ENCODE peak calls at places on chromosomes 11 and 22, in ten cellular contexts. F, Z, J, V, T, I, H, R, E and L are unnamed samples.

GRCh38 chr11:727859-728748 is 19.2 kb upstream of the TALDO1 start:
- DNase-seq in F (peak; percentile 76), Z (peak; percentile 73), J (peak; percentile 98), V (peak; percentile 75), T (peak; percentile 93), I (peak; percentile 81), H (peak; percentile 88), R (peak; percentile 46), E (no peak), L (peak; percentile 73)

GRCh38 chr11:44530413-44531115 is 34.9 kb upstream of the CD82 start:
- DNase-seq in F (no peak), Z (no peak), J (no peak), V (no peak), T (no peak), I (no peak), H (no peak), R (no peak), E (no peak), L (no peak)

GRCh38 chr11:86873573-86874083 is 73.3 kb downstream of the PRSS23 start:
- DNase-seq in F (no peak), Z (no peak), J (no peak), V (no peak), T (no peak), I (no peak), H (no peak), R (no peak), E (no peak), L (no peak)

GRCh38 chr22:23829845-23830372 is 8.9 kb downstream of the DERL3 start:
- DNase-seq in F (no peak), Z (no peak), J (no peak), V (no peak), T (no peak), I (no peak), H (no peak), R (no peak), E (peak; percentile 92), L (no peak)

GRCh38 chr22:31139866-31140716 is at the start of gene PLA2G3:
- DNase-seq in F (no peak), Z (no peak), J (no peak), V (no peak), T (no peak), I (peak; percentile 96), H (no peak), R (peak; percentile 65), E (peak; percentile 48), L (no peak)

GRCh38 chr11:78168539-78169477 is 19.6 kb downstream of the KCTD21 start:
- DNase-seq in F (no peak), Z (no peak), J (peak; percentile 98), V (no peak), T (no peak), I (peak; percentile 34), H (peak; percentile 91), R (no peak), E (no peak), L (no peak)

GRCh38 chr11:132855516-132855915 is 676.8 kb downstream of the OPCML start:
- DNase-seq in F (no peak), Z (no peak), J (no peak), V (no peak), T (no peak), I (no peak), H (no peak), R (no peak), E (no peak), L (no peak)

GRCh38 chr11:104573431-104573830 is 324.8 kb downstream of the CASP12 start:
- DNase-seq in F (no peak), Z (no peak), J (no peak), V (no peak), T (peak; percentile 21), I (no peak), H (no peak), R (no peak), E (no peak), L (no peak)

GRCh38 chr22:22913989-22914388 is 26.4 kb downstream of the IGLL5 start:
- DNase-seq in F (no peak), Z (no peak), J (no peak), V (no peak), T (no peak), I (no peak), H (no peak), R (no peak), E (no peak), L (no peak)

GRCh38 chr11:123298488-123299447 is 103.7 kb upstream of the CLMP start:
- DNase-seq in F (no peak), Z (no peak), J (no peak), V (no peak), T (no peak), I (no peak), H (peak; percentile 43), R (no peak), E (no peak), L (no peak)

GRCh38 chr11:69534166-69534530 is 52.7 kb downstream of the LINC01488 start:
- DNase-seq in F (no peak), Z (no peak), J (no peak), V (no peak), T (no peak), I (no peak), H (no peak), R (no peak), E (no peak), L (no peak)

GRCh38 chr11:114166897-114167323 is 107.4 kb downstream of the ZBTB16 start:
- DNase-seq in F (no peak), Z (no peak), J (no peak), V (no peak), T (no peak), I (peak; percentile 94), H (no peak), R (peak; percentile 15), E (peak; percentile 36), L (no peak)

GRCh38 chr11:1344056-1344635 is 34.7 kb upstream of the TOLLIP start:
- DNase-seq in F (no peak), Z (no peak), J (peak; percentile 51), V (no peak), T (no peak), I (no peak), H (no peak), R (no peak), E (no peak), L (no peak)

GRCh38 chr11:44610556-44610955 is 45.1 kb downstream of the CD82 start:
- DNase-seq in F (no peak), Z (no peak), J (no peak), V (no peak), T (no peak), I (no peak), H (no peak), R (no peak), E (no peak), L (no peak)

GRCh38 chr22:20446383-20446970 is 8.9 kb upstream of the SCARF2 start:
- DNase-seq in F (no peak), Z (no peak), J (no peak), V (no peak), T (no peak), I (no peak), H (no peak), R (no peak), E (no peak), L (no peak)

GRCh38 chr11:72233056-72233772 is 8.6 kb downstream of the INPPL1 start:
- DNase-seq in F (no peak), Z (no peak), J (peak; percentile 39), V (no peak), T (no peak), I (no peak), H (no peak), R (no peak), E (no peak), L (no peak)

GRCh38 chr11:64324692-64325469 is 7.0 kb downstream of the PRDX5 start:
- DNase-seq in F (no peak), Z (no peak), J (no peak), V (no peak), T (no peak), I (no peak), H (no peak), R (no peak), E (no peak), L (no peak)

GRCh38 chr11:17528181-17528691 is 16.0 kb downstream of the USH1C start:
- DNase-seq in F (no peak), Z (no peak), J (no peak), V (peak; percentile 18), T (peak; percentile 42), I (peak; percentile 67), H (peak; percentile 61), R (peak; percentile 28), E (peak; percentile 9), L (no peak)

GRCh38 chr11:126968915-126969314 is 31.7 kb downstream of the KIRREL3 start:
- DNase-seq in F (no peak), Z (no peak), J (no peak), V (no peak), T (no peak), I (peak; percentile 70), H (no peak), R (no peak), E (no peak), L (no peak)

GRCh38 chr11:113675003-113675471 is 31.1 kb downstream of the TMPRSS5 start:
- DNase-seq in F (peak; percentile 36), Z (no peak), J (no peak), V (no peak), T (no peak), I (no peak), H (no peak), R (no peak), E (peak; percentile 30), L (no peak)

GRCh38 chr11:34223021-34223813 is 117.8 kb downstream of the NAT10 start:
- DNase-seq in F (no peak), Z (no peak), J (peak; percentile 88), V (no peak), T (no peak), I (peak; percentile 92), H (peak; percentile 68), R (no peak), E (no peak), L (no peak)

GRCh38 chr11:57248780-57249383 is 11.8 kb upstream of the APLNR start:
- DNase-seq in F (peak; percentile 3), Z (no peak), J (no peak), V (no peak), T (peak; percentile 89), I (peak; percentile 34), H (peak; percentile 77), R (peak; percentile 22), E (peak; percentile 11), L (no peak)

GRCh38 chr11:72688929-72689328 is 14.7 kb upstream of the PDE2A start:
- DNase-seq in F (no peak), Z (no peak), J (no peak), V (no peak), T (no peak), I (no peak), H (no peak), R (no peak), E (no peak), L (no peak)

GRCh38 chr11:69647349-69647748 is 6.4 kb downstream of the CCND1 start:
- DNase-seq in F (no peak), Z (no peak), J (no peak), V (no peak), T (no peak), I (no peak), H (no peak), R (no peak), E (no peak), L (no peak)

GRCh38 chr22:37068859-37069258 is 17.3 kb downstream of the KCTD17 start:
- DNase-seq in F (no peak), Z (no peak), J (no peak), V (no peak), T (no peak), I (peak; percentile 14), H (no peak), R (no peak), E (no peak), L (no peak)

GRCh38 chr11:19767691-19768151 is 55.1 kb downstream of the NAV2 start:
- DNase-seq in F (no peak), Z (no peak), J (no peak), V (no peak), T (no peak), I (no peak), H (no peak), R (no peak), E (no peak), L (no peak)